ENCODE peak calls at places on chromosomes 16 and 17, in eight cellular contexts. One of them, this sample, is unnamed.
A peak's percentile ranks its signal among the peaks of the same experiment; 100 is the strongest.

GRCh38 chr17:6853764-6854442 is 22.4 kb upstream of the TEKT1 start:
- DNase-seq in stomach: no peak
- DNase-seq in Calu3: no peak
- DNase-seq in stimulated activated CD4-positive, alpha-beta T cell treated with anti-CD3 and anti-CD28 coated beads, Interleukin-2, amount 100 ng/mL, for 48 hours: peak; percentile 9
- DNase-seq in PC-3: peak; percentile 72
- DNase-seq in endothelial cell: peak; percentile 16
- DNase-seq in Caki2: peak; percentile 16
- DNase-seq in stimulated activated CD8-positive, alpha-beta memory T cell treated with anti-CD3 and anti-CD28 coated beads, Interleukin-7, amount 100 ng/mL, for 48 hours: no peak
- DNase-seq in this sample: peak; percentile 11

GRCh38 chr17:27939489-27940465 is 46.6 kb upstream of the LYRM9 start:
- DNase-seq in stimulated activated CD4-positive, alpha-beta T cell treated with anti-CD3 and anti-CD28 coated beads, Interleukin-2, amount 100 ng/mL, for 48 hours: no peak
- DNase-seq in stimulated activated CD8-positive, alpha-beta memory T cell treated with anti-CD3 and anti-CD28 coated beads, Interleukin-7, amount 100 ng/mL, for 48 hours: no peak
- DNase-seq in PC-3: no peak
- DNase-seq in endothelial cell: no peak
- DNase-seq in Caki2: no peak
- DNase-seq in stomach: no peak
- DNase-seq in Calu3: no peak
- DNase-seq in this sample: no peak

GRCh38 chr16:2009791-2010510 is at the start of gene ZNF598:
- DNase-seq in stimulated activated CD8-positive, alpha-beta memory T cell treated with anti-CD3 and anti-CD28 coated beads, Interleukin-7, amount 100 ng/mL, for 48 hours: peak; percentile 69
- DNase-seq in Caki2: peak; percentile 84
- DNase-seq in PC-3: peak; percentile 83
- DNase-seq in Calu3: peak; percentile 93
- DNase-seq in stimulated activated CD4-positive, alpha-beta T cell treated with anti-CD3 and anti-CD28 coated beads, Interleukin-2, amount 100 ng/mL, for 48 hours: peak; percentile 73
- DNase-seq in stomach: peak; percentile 86
- DNase-seq in endothelial cell: peak; percentile 80
- DNase-seq in this sample: peak; percentile 51

GRCh38 chr16:15782573-15783365 is 74.1 kb downstream of the MYH11 start:
- DNase-seq in PC-3: no peak
- DNase-seq in stimulated activated CD8-positive, alpha-beta memory T cell treated with anti-CD3 and anti-CD28 coated beads, Interleukin-7, amount 100 ng/mL, for 48 hours: no peak
- DNase-seq in stomach: no peak
- DNase-seq in Caki2: no peak
- DNase-seq in Calu3: no peak
- DNase-seq in stimulated activated CD4-positive, alpha-beta T cell treated with anti-CD3 and anti-CD28 coated beads, Interleukin-2, amount 100 ng/mL, for 48 hours: no peak
- DNase-seq in endothelial cell: no peak
- DNase-seq in this sample: no peak

GRCh38 chr16:80006175-80006895 is 405.8 kb upstream of the MAF start:
- DNase-seq in endothelial cell: no peak
- DNase-seq in stimulated activated CD4-positive, alpha-beta T cell treated with anti-CD3 and anti-CD28 coated beads, Interleukin-2, amount 100 ng/mL, for 48 hours: no peak
- DNase-seq in Caki2: peak; percentile 45
- DNase-seq in stimulated activated CD8-positive, alpha-beta memory T cell treated with anti-CD3 and anti-CD28 coated beads, Interleukin-7, amount 100 ng/mL, for 48 hours: no peak
- DNase-seq in stomach: no peak
- DNase-seq in PC-3: no peak
- DNase-seq in Calu3: no peak
- DNase-seq in this sample: no peak

GRCh38 chr17:56593741-56594527 is 435 bp downstream of the NOG start:
- DNase-seq in PC-3: peak; percentile 79
- DNase-seq in Caki2: peak; percentile 76
- DNase-seq in stimulated activated CD4-positive, alpha-beta T cell treated with anti-CD3 and anti-CD28 coated beads, Interleukin-2, amount 100 ng/mL, for 48 hours: peak; percentile 36
- DNase-seq in stimulated activated CD8-positive, alpha-beta memory T cell treated with anti-CD3 and anti-CD28 coated beads, Interleukin-7, amount 100 ng/mL, for 48 hours: no peak
- DNase-seq in Calu3: peak; percentile 55
- DNase-seq in stomach: peak; percentile 56
- DNase-seq in endothelial cell: peak; percentile 64
- DNase-seq in this sample: no peak

GRCh38 chr17:63116967-63117366 is 150.9 kb downstream of the TANC2 start:
- DNase-seq in endothelial cell: no peak
- DNase-seq in stimulated activated CD4-positive, alpha-beta T cell treated with anti-CD3 and anti-CD28 coated beads, Interleukin-2, amount 100 ng/mL, for 48 hours: no peak
- DNase-seq in PC-3: no peak
- DNase-seq in stimulated activated CD8-positive, alpha-beta memory T cell treated with anti-CD3 and anti-CD28 coated beads, Interleukin-7, amount 100 ng/mL, for 48 hours: no peak
- DNase-seq in Caki2: peak; percentile 4
- DNase-seq in stomach: no peak
- DNase-seq in Calu3: peak; percentile 58
- DNase-seq in this sample: peak; percentile 89

GRCh38 chr17:35001549-35001948 is 21.2 kb downstream of the LIG3 start:
- DNase-seq in Caki2: no peak
- DNase-seq in endothelial cell: no peak
- DNase-seq in stimulated activated CD4-positive, alpha-beta T cell treated with anti-CD3 and anti-CD28 coated beads, Interleukin-2, amount 100 ng/mL, for 48 hours: no peak
- DNase-seq in PC-3: peak; percentile 25
- DNase-seq in stimulated activated CD8-positive, alpha-beta memory T cell treated with anti-CD3 and anti-CD28 coated beads, Interleukin-7, amount 100 ng/mL, for 48 hours: no peak
- DNase-seq in stomach: no peak
- DNase-seq in Calu3: no peak
- DNase-seq in this sample: no peak

GRCh38 chr17:77564278-77564920 is 394.1 kb upstream of the TNRC6C start:
- DNase-seq in PC-3: no peak
- DNase-seq in stimulated activated CD4-positive, alpha-beta T cell treated with anti-CD3 and anti-CD28 coated beads, Interleukin-2, amount 100 ng/mL, for 48 hours: no peak
- DNase-seq in endothelial cell: no peak
- DNase-seq in Calu3: no peak
- DNase-seq in stomach: no peak
- DNase-seq in Caki2: no peak
- DNase-seq in stimulated activated CD8-positive, alpha-beta memory T cell treated with anti-CD3 and anti-CD28 coated beads, Interleukin-7, amount 100 ng/mL, for 48 hours: no peak
- DNase-seq in this sample: no peak

GRCh38 chr16:68257906-68258800 is 6.2 kb upstream of the SLC7A6 start:
- DNase-seq in Caki2: peak; percentile 100
- DNase-seq in Calu3: peak; percentile 48
- DNase-seq in stomach: no peak
- DNase-seq in endothelial cell: no peak
- DNase-seq in stimulated activated CD4-positive, alpha-beta T cell treated with anti-CD3 and anti-CD28 coated beads, Interleukin-2, amount 100 ng/mL, for 48 hours: no peak
- DNase-seq in PC-3: peak; percentile 80
- DNase-seq in stimulated activated CD8-positive, alpha-beta memory T cell treated with anti-CD3 and anti-CD28 coated beads, Interleukin-7, amount 100 ng/mL, for 48 hours: no peak
- DNase-seq in this sample: peak; percentile 100

This sample was measured in renal cortical epithelial cell.